ENCODE peak calls at places on chromosomes 13 and 19, in eight cellular contexts. I is fibroblast of pulmonary artery; P is fibroblast of lung; V is lower lobe of right lung; K is hepatocyte; N is glutamatergic neuron; Z is IMR-90; M is CD8-positive, alpha-beta T cell. S is an unnamed sample.

GRCh38 chr19:16899566-16900075 is 10.8 kb downstream of the F2RL3 start:
- DNase-seq in I (peak; percentile 45), P (no peak), V (peak; percentile 73), K (peak; percentile 46), N (peak; percentile 54), Z (no peak), M (no peak), S (peak; percentile 29)

GRCh38 chr13:44842158-44842557 is 147.1 kb downstream of the NUFIP1 start:
- DNase-seq in I (peak; percentile 58), P (peak; percentile 75), V (no peak), K (no peak), N (no peak), Z (peak; percentile 81), M (no peak), S (no peak)

GRCh38 chr13:40228486-40228885 is 438.0 kb downstream of the FOXO1 start:
- DNase-seq in I (peak; percentile 20), P (no peak), V (no peak), K (no peak), N (no peak), Z (no peak), M (no peak), S (no peak)

GRCh38 chr19:13842294-13843103 is 34.4 kb upstream of the NANOS3 start:
- DNase-seq in I (peak; percentile 77), P (peak; percentile 66), V (peak; percentile 91), K (peak; percentile 93), N (no peak), Z (peak; percentile 65), M (no peak), S (no peak)

GRCh38 chr19:1377176-1377964 is 6.3 kb upstream of the NDUFS7 start:
- DNase-seq in I (no peak), P (no peak), V (no peak), K (no peak), N (no peak), Z (no peak), M (no peak), S (no peak)

GRCh38 chr13:113116871-113117271 is 5.7 kb upstream of the F10 start:
- DNase-seq in I (no peak), P (no peak), V (no peak), K (no peak), N (no peak), Z (no peak), M (no peak), S (no peak)

GRCh38 chr13:36251528-36251927 is 37.2 kb upstream of the SOHLH2 start:
- DNase-seq in I (peak; percentile 21), P (peak; percentile 6), V (no peak), K (no peak), N (no peak), Z (no peak), M (no peak), S (no peak)

GRCh38 chr13:99182439-99182838 is 18.2 kb upstream of the UBAC2 start:
- DNase-seq in I (no peak), P (no peak), V (no peak), K (no peak), N (no peak), Z (no peak), M (no peak), S (no peak)

GRCh38 chr19:18436651-18437478 is 1.1 kb downstream of the ISYNA1 start:
- DNase-seq in I (peak; percentile 94), P (peak; percentile 81), V (peak; percentile 82), K (peak; percentile 92), N (peak; percentile 82), Z (peak; percentile 69), M (peak; percentile 80), S (peak; percentile 69)

GRCh38 chr19:18633321-18633720 is 3.5 kb upstream of the KLHL26 start:
- DNase-seq in I (no peak), P (no peak), V (no peak), K (no peak), N (peak; percentile 70), Z (no peak), M (no peak), S (no peak)

GRCh38 chr13:39616087-39616694 is 13.2 kb upstream of the LHFPL6 start:
- DNase-seq in I (peak; percentile 85), P (peak; percentile 47), V (no peak), K (peak; percentile 87), N (peak; percentile 28), Z (peak; percentile 68), M (peak; percentile 7), S (peak; percentile 54)

GRCh38 chr13:111326621-111326965 is 6.2 kb downstream of the TEX29 start:
- DNase-seq in I (no peak), P (no peak), V (no peak), K (no peak), N (no peak), Z (no peak), M (no peak), S (no peak)

GRCh38 chr19:55460670-55461258 is 678 bp downstream of the ISOC2 start:
- DNase-seq in I (peak; percentile 92), P (peak; percentile 81), V (peak; percentile 70), K (peak; percentile 91), N (peak; percentile 77), Z (peak; percentile 74), M (no peak), S (peak; percentile 55)

GRCh38 chr13:108214511-108215383 is 589 bp downstream of the LIG4 start:
- DNase-seq in I (no peak), P (no peak), V (peak; percentile 46), K (peak; percentile 45), N (peak; percentile 39), Z (no peak), M (no peak), S (no peak)

GRCh38 chr13:103140001-103140671 is 73.9 kb upstream of the SLC10A2 start:
- DNase-seq in I (peak; percentile 11), P (no peak), V (no peak), K (peak; percentile 41), N (no peak), Z (no peak), M (no peak), S (no peak)

GRCh38 chr13:112643759-112644459 is 45.9 kb upstream of the ATP11A start:
- DNase-seq in I (no peak), P (no peak), V (peak; percentile 84), K (no peak), N (no peak), Z (no peak), M (no peak), S (no peak)

GRCh38 chr19:11168568-11168967 is 13.0 kb upstream of the SPC24 start:
- DNase-seq in I (peak; percentile 91), P (peak; percentile 95), V (no peak), K (no peak), N (no peak), Z (peak; percentile 97), M (no peak), S (no peak)

GRCh38 chr13:94860981-94861407 is 148.6 kb upstream of the SOX21 start:
- DNase-seq in I (peak; percentile 31), P (peak; percentile 34), V (no peak), K (no peak), N (no peak), Z (peak; percentile 13), M (no peak), S (no peak)

DNA sequence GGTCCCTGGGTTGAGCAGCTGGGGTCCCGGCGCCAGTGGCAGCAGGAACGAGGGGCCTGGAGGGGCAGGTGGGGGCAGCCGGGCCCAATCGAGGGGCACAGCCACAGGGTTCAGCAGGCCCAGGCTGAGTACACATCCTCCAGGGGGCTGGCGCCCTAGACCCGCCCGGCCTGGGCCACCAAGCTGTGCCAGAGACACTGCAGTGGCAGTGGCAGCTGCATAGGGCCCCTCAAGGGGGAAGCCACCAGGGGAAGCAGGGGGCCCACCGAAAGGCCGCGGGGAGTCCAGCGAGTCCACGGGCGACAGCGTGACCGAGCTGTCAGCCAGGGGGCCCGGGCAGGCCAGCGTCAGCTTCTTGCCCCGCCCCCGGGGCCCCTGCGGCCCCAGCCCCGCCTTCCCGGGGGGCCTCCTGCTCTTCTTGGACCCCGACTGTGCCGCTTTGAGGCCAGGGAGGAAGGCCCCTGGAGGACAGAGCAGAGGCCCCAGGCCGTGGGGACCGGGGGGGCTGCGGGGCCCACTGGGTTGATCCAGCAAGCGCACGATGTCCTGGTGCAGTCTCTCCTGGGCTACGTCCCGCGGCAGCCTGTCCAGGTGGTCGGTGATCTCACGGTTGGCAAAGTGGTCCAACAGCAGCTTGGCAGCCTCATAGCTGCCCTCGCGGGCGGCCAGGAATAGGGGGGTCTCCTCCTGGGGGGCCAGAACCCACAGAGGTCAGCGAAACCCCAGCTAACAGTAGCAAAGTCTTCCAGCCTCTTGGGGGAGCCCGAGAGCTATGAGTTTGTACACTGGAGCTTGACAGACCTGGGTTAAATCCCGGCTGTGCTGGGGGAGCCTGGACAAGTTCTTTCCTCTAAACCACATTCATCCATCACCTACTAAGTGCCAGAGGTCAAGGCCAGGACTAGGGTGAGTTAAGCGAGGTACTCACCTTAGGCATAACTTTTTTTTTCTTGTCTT is 39.5 kb downstream of the NOTCH3 start:
- DNase-seq in I (peak; percentile 36), P (peak; percentile 9), V (no peak), K (no peak), N (no peak), Z (peak; percentile 18), M (no peak), S (peak; percentile 32)
- TF ChIP-seq CTCF in I (peak; percentile 43), P (peak; percentile 32), V (no peak), K (peak; percentile 19), N (no peak), Z (peak; percentile 27), M (no peak), S (peak; percentile 52)

GRCh38 chr13:30796132-30796832 is 60.9 kb downstream of the ALOX5AP start:
- DNase-seq in I (peak; percentile 59), P (peak; percentile 80), V (no peak), K (no peak), N (no peak), Z (peak; percentile 62), M (no peak), S (no peak)
- TF ChIP-seq CTCF in I (no peak), P (no peak), V (no peak), K (no peak), N (no peak), Z (no peak), M (no peak), S (no peak)

GRCh38 chr13:91805605-91806004 is 407.2 kb downstream of the GPC5 start:
- DNase-seq in I (peak; percentile 3), P (no peak), V (no peak), K (no peak), N (no peak), Z (no peak), M (no peak), S (no peak)
- TF ChIP-seq CTCF in I (peak; percentile 13), P (no peak), V (no peak), K (peak; percentile 47), N (no peak), Z (no peak), M (no peak), S (peak; percentile 44)

GRCh38 chr19:9849786-9850185 is 14.7 kb downstream of the PIN1 start:
- DNase-seq in I (no peak), P (no peak), V (no peak), K (no peak), N (no peak), Z (no peak), M (no peak), S (no peak)
- TF ChIP-seq CTCF in I (no peak), P (no peak), V (no peak), K (no peak), N (no peak), Z (no peak), M (no peak), S (no peak)